ENCODE peak calls at places on chromosomes 5 and 9, in nine cellular contexts. N is tibial artery, G is amniotic stem cell, E is neural crest cell, Q is epithelial cell of esophagus, Z is frontal cortex, K is erythroblast, P is right cardiac atrium, V is anterior cingulate cortex. F is an unnamed sample.

GRCh38 chr5:73996181-73996770 is 370.3 kb downstream of the ARHGEF28 start:
- DNase-seq in N (no peak), G (no peak), E (no peak), Q (no peak), Z (no peak), K (no peak), P (no peak), V (no peak), F (no peak)

GRCh38 chr9:69980041-69980440 is 63.6 kb upstream of the MAMDC2 start:
- DNase-seq in N (no peak), G (no peak), E (no peak), Q (no peak), Z (no peak), K (no peak), P (no peak), V (no peak), F (peak)

GRCh38 chr9:137227057-137227852 is at the start of gene RNF224:
- DNase-seq in N (peak), G (peak), E (peak), Q (peak), Z (peak), K (peak), P (peak), V (peak), F (peak)

GRCh38 chr9:110081395-110081794 is 126.6 kb downstream of the C9orf152 start:
- DNase-seq in N (no peak), G (no peak), E (no peak), Q (no peak), Z (no peak), K (no peak), P (no peak), V (no peak), F (peak)

GRCh38 chr5:52356311-52356918 is 431.3 kb upstream of the ITGA1 start:
- DNase-seq in N (no peak), G (no peak), E (no peak), Q (peak), Z (no peak), K (peak), P (no peak), V (no peak), F (peak)

GRCh38 chr9:90965141-90965910 is 163.7 kb downstream of the SYK start:
- DNase-seq in N (no peak), G (no peak), E (no peak), Q (peak), Z (no peak), K (no peak), P (no peak), V (peak), F (no peak)

GRCh38 chr9:6695121-6695814 is 49.7 kb upstream of the GLDC start:
- DNase-seq in N (no peak), G (no peak), E (no peak), Q (no peak), Z (no peak), K (no peak), P (no peak), V (no peak), F (no peak)

GRCh38 chr5:32916648-32917047 is 205.5 kb downstream of the NPR3 start:
- DNase-seq in N (peak), G (peak), E (no peak), Q (peak), Z (no peak), K (peak), P (peak), V (no peak), F (peak)

GRCh38 chr9:77595426-77596051 is 52.6 kb downstream of the GNA14 start:
- DNase-seq in N (no peak), G (no peak), E (no peak), Q (no peak), Z (no peak), K (no peak), P (no peak), V (no peak), F (no peak)

GRCh38 chr9:129208191-129209091 is 30.4 kb upstream of the IER5L start:
- DNase-seq in N (no peak), G (no peak), E (no peak), Q (peak), Z (no peak), K (no peak), P (no peak), V (no peak), F (no peak)

GRCh38 chr9:89442501-89442978 is 55.4 kb downstream of the SEMA4D start:
- DNase-seq in N (no peak), G (no peak), E (no peak), Q (no peak), Z (no peak), K (no peak), P (no peak), V (no peak), F (no peak)

GRCh38 chr5:72494700-72495124 is 12.5 kb downstream of the ZNF366 start:
- DNase-seq in N (no peak), G (no peak), E (no peak), Q (peak), Z (no peak), K (no peak), P (no peak), V (no peak), F (peak)

GRCh38 chr9:83422512-83422911 is 115.7 kb downstream of the FRMD3 start:
- DNase-seq in N (no peak), G (no peak), E (no peak), Q (no peak), Z (no peak), K (no peak), P (no peak), V (no peak), F (peak)

GRCh38 chr9:96061293-96061987 is 185.9 kb downstream of the ERCC6L2 start:
- DNase-seq in N (no peak), G (no peak), E (peak), Q (peak), Z (peak), K (peak), P (peak), V (no peak), F (peak)

GRCh38 chr5:153573326-153574033 is 83.0 kb downstream of the GRIA1 start:
- DNase-seq in N (peak), G (no peak), E (no peak), Q (peak), Z (no peak), K (no peak), P (no peak), V (no peak), F (no peak)

GRCh38 chr9:37350486-37351190 is 71.9 kb upstream of the GRHPR start:
- DNase-seq in N (no peak), G (no peak), E (no peak), Q (peak), Z (no peak), K (no peak), P (no peak), V (no peak), F (peak)

GRCh38 chr5:126508962-126509279 is 85.7 kb downstream of the GRAMD2B start:
- DNase-seq in N (no peak), G (no peak), E (no peak), Q (peak), Z (no peak), K (no peak), P (no peak), V (no peak), F (no peak)

GRCh38 chr9:34547960-34548603 is 25.3 kb upstream of the ENHO start:
- DNase-seq in N (peak), G (no peak), E (peak), Q (peak), Z (peak), K (peak), P (peak), V (peak), F (peak)

GRCh38 chr9:5876026-5876425 is 14.7 kb upstream of the MLANA start:
- DNase-seq in N (no peak), G (no peak), E (no peak), Q (no peak), Z (no peak), K (no peak), P (no peak), V (no peak), F (no peak)

GRCh38 chr5:88672644-88673493 is 210.1 kb downstream of the MEF2C start:
- DNase-seq in N (no peak), G (no peak), E (no peak), Q (no peak), Z (peak), K (no peak), P (no peak), V (peak), F (no peak)

GRCh38 chr9:110303136-110303535 is 34.5 kb downstream of the TXNDC8 start:
- DNase-seq in N (no peak), G (no peak), E (no peak), Q (peak), Z (no peak), K (peak), P (no peak), V (no peak), F (peak)

GRCh38 chr9:128100581-128100980 is 26.9 kb downstream of the PTGES2 start:
- DNase-seq in N (no peak), G (no peak), E (no peak), Q (no peak), Z (no peak), K (no peak), P (no peak), V (no peak), F (no peak)

GRCh38 chr9:132162764-132163456 is 1.1 kb downstream of the NTNG2 start:
- DNase-seq in N (no peak), G (no peak), E (no peak), Q (no peak), Z (no peak), K (no peak), P (peak), V (no peak), F (no peak)

GRCh38 chr5:27778121-27778520 is 739.7 kb upstream of the CDH9 start:
- DNase-seq in N (no peak), G (no peak), E (no peak), Q (peak), Z (no peak), K (no peak), P (no peak), V (no peak), F (no peak)

GRCh38 chr5:88837817-88838216 is 45.2 kb downstream of the MEF2C start:
- DNase-seq in N (no peak), G (no peak), E (no peak), Q (no peak), Z (no peak), K (no peak), P (no peak), V (no peak), F (no peak)

GRCh38 chr5:31385774-31386537 is 145.9 kb downstream of the DROSHA start:
- DNase-seq in N (no peak), G (no peak), E (no peak), Q (peak), Z (no peak), K (no peak), P (no peak), V (no peak), F (no peak)